ENCODE peak calls at places on chromosomes 11 and 22, in ten cellular contexts. B, K, D, T, N, A, Y, H, M and S are unnamed samples.

GRCh38 chr22:43279867-43280519 is 63.2 kb downstream of the SCUBE1 start:
- DNase-seq in D (no peak), K (no peak), B (peak), T (no peak), M (no peak), N (no peak), Y (no peak), H (no peak), A (no peak), S (no peak)

GRCh38 chr11:133896028-133896427 is 50.7 kb upstream of the SPATA19 start:
- DNase-seq in M (no peak), T (no peak), K (no peak), A (no peak), D (no peak), B (no peak), H (no peak), Y (no peak), N (no peak), S (no peak)

GRCh38 chr11:20676658-20677057 is 7.3 kb downstream of the NELL1 start:
- DNase-seq in K (no peak), B (no peak), Y (no peak), D (no peak), H (no peak), A (no peak), T (no peak), M (no peak), N (no peak), S (no peak)

GRCh38 chr11:123707606-123708205 is 33.8 kb downstream of the ZNF202 start:
- DNase-seq in N (peak), A (peak), B (peak), M (peak), Y (peak), H (peak), T (peak), D (no peak), K (peak), S (peak)

GRCh38 chr11:95256204-95256819 is 25.3 kb upstream of the SESN3 start:
- DNase-seq in K (no peak), T (no peak), A (no peak), Y (peak), N (no peak), B (no peak), H (peak), M (no peak), D (no peak), S (no peak)

GRCh38 chr11:65388731-65389130 is 2.3 kb downstream of the FRMD8 start:
- DNase-seq in K (no peak), H (no peak), D (no peak), T (no peak), M (no peak), B (no peak), Y (no peak), A (no peak), N (no peak), S (no peak)

GRCh38 chr11:111441443-111441842 is 62.4 kb upstream of the POU2AF1 start:
- DNase-seq in T (no peak), N (no peak), D (no peak), M (no peak), A (no peak), Y (peak), K (no peak), H (peak), B (no peak), S (no peak)

GRCh38 chr11:959608-960007 is 33.9 kb downstream of the AP2A2 start:
- DNase-seq in N (no peak), A (no peak), D (no peak), M (no peak), Y (no peak), K (no peak), B (no peak), T (no peak), H (no peak), S (no peak)

GRCh38 chr11:112481893-112482292 is 221.2 kb upstream of the PLET1 start:
- DNase-seq in N (no peak), K (peak), A (no peak), B (no peak), H (no peak), Y (no peak), D (no peak), T (no peak), M (no peak), S (no peak)

GRCh38 chr11:56693428-56693827 is 5.5 kb upstream of the OR9G1 start:
- DNase-seq in N (no peak), H (no peak), T (no peak), M (no peak), K (no peak), D (no peak), A (no peak), B (no peak), Y (no peak), S (no peak)

GRCh38 chr11:80432051-80432450 is 991.2 kb upstream of the TENM4 start:
- DNase-seq in A (no peak), B (no peak), M (no peak), K (no peak), Y (no peak), T (no peak), D (no peak), N (no peak), H (no peak), S (no peak)

GRCh38 chr11:114290503-114291239 is 5.5 kb upstream of the NNMT start:
- DNase-seq in N (no peak), A (no peak), D (no peak), M (no peak), Y (peak), K (no peak), B (no peak), T (no peak), H (no peak), S (no peak)

GRCh38 chr22:44642096-44642644 is 59.8 kb upstream of the PRR5 start:
- DNase-seq in M (no peak), K (no peak), A (no peak), H (no peak), N (no peak), T (no peak), D (no peak), B (no peak), Y (no peak), S (no peak)

GRCh38 chr22:30221121-30221992 is 25.2 kb downstream of the LIF start:
- DNase-seq in A (no peak), Y (no peak), D (no peak), N (no peak), M (no peak), K (no peak), T (no peak), B (no peak), H (peak), S (no peak)

GRCh38 chr11:130786987-130787688 is 129.1 kb downstream of the SNX19 start:
- DNase-seq in M (no peak), A (no peak), K (no peak), Y (peak), H (no peak), D (peak), T (no peak), B (no peak), N (no peak), S (no peak)

GRCh38 chr22:19878461-19879247 is 24.0 kb upstream of the GNB1L start:
- DNase-seq in M (no peak), D (no peak), B (no peak), H (no peak), N (no peak), A (no peak), K (no peak), T (no peak), Y (peak), S (no peak)

GRCh38 chr22:49962751-49963646 is 2.4 kb downstream of the PIM3 start:
- DNase-seq in N (no peak), M (no peak), B (no peak), T (no peak), Y (no peak), K (no peak), D (no peak), H (no peak), A (no peak), S (no peak)

GRCh38 chr11:36763187-36763586 is 165.2 kb upstream of the RAG2 start:
- DNase-seq in D (no peak), B (no peak), A (no peak), Y (no peak), N (no peak), M (no peak), T (no peak), H (no peak), K (no peak), S (no peak)

GRCh38 chr11:101224221-101224620 is 94.6 kb upstream of the PGR start:
- DNase-seq in K (no peak), D (peak), M (no peak), T (no peak), H (no peak), A (no peak), B (no peak), N (no peak), Y (no peak), S (no peak)

GRCh38 chr11:31812392-31813241 is 1.5 kb upstream of the PAX6 start:
- DNase-seq in H (no peak), M (no peak), B (peak), A (peak), N (peak), T (peak), K (no peak), Y (no peak), D (no peak), S (no peak)

GRCh38 chr22:19717181-19717580 is 2.9 kb downstream of the SEPTIN5 start:
- DNase-seq in T (no peak), H (no peak), K (no peak), M (no peak), A (no peak), D (no peak), B (no peak), Y (no peak), N (no peak), S (no peak)

GRCh38 chr22:38740754-38741153 is 15.0 kb downstream of the SUN2 start:
- DNase-seq in N (no peak), Y (no peak), H (no peak), K (no peak), D (no peak), B (no peak), T (no peak), A (no peak), M (no peak), S (no peak)

GRCh38 chr11:131618203-131618602 is 247.8 kb downstream of the NTM start:
- DNase-seq in B (no peak), A (no peak), Y (peak), M (no peak), T (no peak), D (no peak), H (no peak), N (no peak), K (no peak), S (no peak)

GRCh38 chr11:70892889-70893288 is 359.5 kb downstream of the SHANK2 start:
- DNase-seq in T (no peak), K (no peak), D (no peak), H (no peak), M (no peak), Y (no peak), N (no peak), B (no peak), A (no peak), S (no peak)

GRCh38 chr11:47967577-47968230 is 12.7 kb upstream of the PTPRJ start:
- DNase-seq in B (no peak), M (no peak), A (no peak), H (no peak), D (no peak), T (no peak), Y (peak), N (no peak), K (no peak), S (no peak)

GRCh38 chr11:304915-305833 is 2.4 kb upstream of the IFITM2 start:
- DNase-seq in Y (peak), N (peak), K (peak), B (peak), H (peak), M (no peak), D (no peak), T (peak), A (peak), S (peak)